ENCODE peak calls at places on chromosomes 11 and 22, in eight cellular contexts. J is left lung; D is NCI-H2081; Z is hippocampal formation; I is epithelial cell of proximal tubule; O is colonic mucosa; L is stimulated activated CD8-positive, alpha-beta memory T cell treated with anti-CD3 and anti-CD28 coated beads, Interleukin-15, amount 100 ng/mL, for 1 hour; B is HuH-7. W is an unnamed sample.

GRCh38 chr22:43185860-43186261 is 1.1 kb downstream of the TTLL12 start:
- DNase-seq in Z (no peak), J (no peak), I (no peak), B (peak), O (peak), L (no peak), D (peak), W (no peak)

GRCh38 chr11:32829680-32830412 is at the start of gene PRRG4:
- DNase-seq in D (peak), B (peak), L (no peak), O (peak), Z (peak), I (no peak), J (peak), W (peak)

GRCh38 chr11:63683133-63683991 is 2.1 kb downstream of the RTN3 start:
- DNase-seq in B (peak), O (peak), J (no peak), L (no peak), I (no peak), Z (no peak), D (no peak), W (no peak)

GRCh38 chr22:23675502-23676415 is 15.1 kb upstream of the RGL4 start:
- DNase-seq in D (no peak), L (no peak), J (peak), B (no peak), O (peak), I (peak), Z (no peak), W (no peak)

GRCh38 chr11:117953029-117953671 is 23.9 kb upstream of the TMPRSS13 start:
- DNase-seq in B (no peak), Z (no peak), J (no peak), O (no peak), D (no peak), L (no peak), I (no peak), W (no peak)

GRCh38 chr11:2801711-2802388 is 83.7 kb downstream of the CDKN1C start:
- DNase-seq in Z (no peak), B (no peak), I (no peak), J (no peak), D (no peak), L (no peak), O (peak), W (no peak)

GRCh38 chr11:83511646-83512045 is 225.5 kb upstream of the CCDC90B start:
- DNase-seq in B (no peak), O (no peak), Z (no peak), J (no peak), L (no peak), I (no peak), D (peak), W (no peak)

GRCh38 chr22:20517841-20518592 is 10.6 kb downstream of the MED15 start:
- DNase-seq in O (no peak), B (no peak), Z (no peak), J (no peak), I (no peak), L (no peak), D (no peak), W (no peak)

GRCh38 chr11:123122341-123122740 is 60.4 kb upstream of the HSPA8 start:
- DNase-seq in Z (no peak), L (no peak), B (peak), J (no peak), D (no peak), I (peak), O (no peak), W (no peak)

GRCh38 chr11:133693110-133693509 is 152.2 kb downstream of the SPATA19 start:
- DNase-seq in I (no peak), B (no peak), O (no peak), J (no peak), Z (no peak), L (no peak), D (no peak), W (no peak)

GRCh38 chr22:26401726-26402125 is 27.3 kb upstream of the ASPHD2 start:
- DNase-seq in D (no peak), O (no peak), J (no peak), B (no peak), I (no peak), L (no peak), Z (no peak), W (no peak)

GRCh38 chr22:23604939-23605712 is 25.0 kb upstream of the IGLL1 start:
- DNase-seq in O (no peak), Z (no peak), I (no peak), B (peak), D (no peak), J (no peak), L (no peak), W (no peak)

GRCh38 chr11:127006311-127006710 is 5.7 kb upstream of the KIRREL3 start:
- DNase-seq in Z (no peak), B (no peak), D (no peak), I (no peak), O (no peak), L (no peak), J (no peak), W (no peak)

GRCh38 chr11:29321293-29322132 is 695.3 kb downstream of the KCNA4 start:
- DNase-seq in J (no peak), Z (no peak), L (no peak), B (no peak), D (no peak), O (no peak), I (no peak), W (no peak)

GRCh38 chr11:113505541-113506375 is 30.6 kb upstream of the DRD2 start:
- DNase-seq in L (no peak), I (peak), J (no peak), O (no peak), D (no peak), Z (peak), B (peak), W (peak)

GRCh38 chr11:75468534-75469340 is 35.7 kb upstream of the KLHL35 start:
- DNase-seq in L (no peak), Z (no peak), O (no peak), I (no peak), D (peak), B (no peak), J (no peak), W (peak)

GRCh38 chr11:16612801-16613400 is 125.5 kb upstream of the C11orf58 start:
- DNase-seq in D (peak), J (peak), L (no peak), Z (no peak), B (no peak), I (no peak), O (no peak), W (peak)

W was measured in tibial nerve.